ENCODE peak calls at places on chromosome 9, in ten cellular contexts. H, J, B, T, V, P, D, E, X and F are unnamed samples.

GRCh38 chr9:120413121-120414048 is 166.6 kb downstream of the CDK5RAP2 start:
- DNase-seq in D (no peak), E (peak), H (no peak), X (no peak), V (no peak), J (peak), P (peak), B (no peak), T (no peak), F (no peak)

GRCh38 chr9:92614763-92615441 is 55.0 kb downstream of the IPPK start:
- DNase-seq in H (peak), J (no peak), P (no peak), B (no peak), X (no peak), D (no peak), E (no peak), V (no peak), T (no peak), F (no peak)

GRCh38 chr9:128159073-128159783 is 837 bp upstream of the BBLN start:
- DNase-seq in P (no peak), D (peak), V (peak), H (peak), E (no peak), T (no peak), J (peak), B (no peak), X (peak), F (no peak)

GRCh38 chr9:38622083-38622674 is 1.8 kb upstream of the ANKRD18A start:
- DNase-seq in D (no peak), P (peak), J (no peak), B (no peak), H (peak), V (peak), X (no peak), T (no peak), E (no peak), F (peak)

GRCh38 chr9:81032030-81032572 is 657.2 kb downstream of the TLE1 start:
- DNase-seq in X (no peak), T (peak), D (no peak), B (peak), P (no peak), E (no peak), J (no peak), V (no peak), H (peak), F (no peak)

GRCh38 chr9:120712539-120713031 is 1.7 kb downstream of the MEGF9 start:
- DNase-seq in J (peak), E (no peak), T (no peak), X (no peak), P (no peak), V (no peak), H (no peak), B (no peak), D (no peak), F (no peak)

GRCh38 chr9:32334112-32334511 is 50.3 kb upstream of the ACO1 start:
- DNase-seq in T (no peak), J (no peak), X (no peak), B (no peak), V (no peak), H (no peak), D (no peak), E (no peak), P (no peak), F (no peak)

GRCh38 chr9:91362212-91362611 is 494 bp upstream of the AUH start:
- DNase-seq in T (no peak), D (no peak), E (no peak), X (no peak), V (no peak), J (no peak), B (no peak), P (no peak), H (no peak), F (no peak)

GRCh38 chr9:120715331-120715924 is 1.2 kb upstream of the MEGF9 start:
- DNase-seq in E (peak), J (peak), P (no peak), D (no peak), H (peak), X (no peak), T (peak), B (no peak), V (no peak), F (peak)

GRCh38 chr9:29044959-29045358 is 1471.7 kb upstream of the C9orf72 start:
- DNase-seq in P (no peak), V (no peak), X (no peak), T (no peak), D (no peak), E (no peak), H (no peak), J (no peak), B (no peak), F (no peak)

GRCh38 chr9:120755827-120756434 is 37.3 kb downstream of the FBXW2 start:
- DNase-seq in P (peak), D (peak), H (peak), J (peak), V (peak), B (peak), T (peak), E (peak), X (peak), F (no peak)

GRCh38 chr9:110257097-110257955 is 1.0 kb upstream of the TXN start:
- DNase-seq in H (peak), B (no peak), J (no peak), E (no peak), T (peak), V (peak), X (no peak), P (no peak), D (no peak), F (peak)

GRCh38 chr9:37005517-37006140 is 28.4 kb downstream of the PAX5 start:
- DNase-seq in V (no peak), P (no peak), H (no peak), J (no peak), E (no peak), X (no peak), D (no peak), T (no peak), B (no peak), F (no peak)

GRCh38 chr9:74577956-74578355 is 80.8 kb downstream of the RORB start:
- DNase-seq in E (no peak), B (no peak), J (peak), D (no peak), H (peak), T (no peak), X (no peak), V (no peak), P (no peak), F (no peak)

GRCh38 chr9:36041491-36041890 is 4.8 kb downstream of the RECK start:
- DNase-seq in X (no peak), V (no peak), J (no peak), E (no peak), P (no peak), D (no peak), B (no peak), H (peak), T (no peak), F (no peak)

GRCh38 chr9:122127396-122127798 is 32.2 kb downstream of the NDUFA8 start:
- DNase-seq in P (no peak), H (peak), B (no peak), T (no peak), X (peak), J (peak), V (no peak), D (no peak), E (no peak), F (no peak)

GRCh38 chr9:35114921-35115341 is 731 bp downstream of the ATOSB start:
- DNase-seq in B (no peak), J (peak), P (no peak), H (peak), X (peak), D (no peak), T (peak), V (peak), E (no peak), F (peak)

GRCh38 chr9:135607401-135608293 is 31.7 kb downstream of the GLT6D1 start:
- DNase-seq in D (no peak), B (no peak), J (no peak), P (no peak), H (no peak), X (no peak), E (peak), V (peak), T (no peak), F (no peak)

GRCh38 chr9:108704156-108704852 is 151.5 kb downstream of the ACTL7B start:
- DNase-seq in T (peak), E (no peak), J (no peak), X (no peak), V (no peak), P (no peak), D (no peak), H (peak), B (no peak), F (no peak)

GRCh38 chr9:306907-307306 is 92.2 kb downstream of the DOCK8 start:
- DNase-seq in P (no peak), J (no peak), V (peak), T (no peak), H (no peak), E (no peak), B (no peak), X (peak), D (peak), F (peak)

GRCh38 chr9:107504585-107505455 is 15.3 kb upstream of the KLF4 start:
- DNase-seq in H (peak), E (no peak), D (no peak), T (peak), P (peak), X (no peak), J (no peak), B (peak), V (no peak), F (peak)

GRCh38 chr9:114280636-114281315 is 42.1 kb upstream of the ORM1 start:
- DNase-seq in J (no peak), P (no peak), X (no peak), B (no peak), V (no peak), H (no peak), E (no peak), D (no peak), T (peak), F (peak)

GRCh38 chr9:880725-881124 is 39.2 kb downstream of the DMRT1 start:
- DNase-seq in H (no peak), V (no peak), B (no peak), J (no peak), P (no peak), T (no peak), D (no peak), X (no peak), E (no peak), F (no peak)

GRCh38 chr9:69221036-69221435 is 47.0 kb downstream of the TJP2 start:
- DNase-seq in X (no peak), V (no peak), B (no peak), T (no peak), J (no peak), E (no peak), D (no peak), H (no peak), P (no peak), F (no peak)

GRCh38 chr9:95920024-95920423 is 44.5 kb downstream of the ERCC6L2 start:
- DNase-seq in X (no peak), V (no peak), B (no peak), H (no peak), P (no peak), J (no peak), D (no peak), T (no peak), E (no peak), F (no peak)

GRCh38 chr9:36123511-36123910 is 13.0 kb upstream of the GLIPR2 start:
- DNase-seq in D (no peak), J (no peak), P (no peak), E (no peak), X (no peak), H (no peak), T (no peak), B (no peak), V (no peak), F (no peak)